ENCODE peak calls at places on chromosome 16, in eight cellular contexts. S, B, R, W, Y, M, X and C are unnamed samples.

GRCh38 chr16:12195296-12195695 is 218.8 kb downstream of the SNX29 start:
- DNase-seq in S (no peak), B (no peak), R (no peak), W (no peak), Y (no peak), M (no peak), X (no peak), C (no peak)

GRCh38 chr16:30567160-30567990 is 4.1 kb downstream of the ZNF688 start:
- DNase-seq in S (no peak), B (no peak), R (no peak), W (no peak), Y (no peak), M (no peak), X (no peak), C (no peak)

GRCh38 chr16:2776500-2777139 is 460 bp downstream of the ELOB start:
- DNase-seq in S (no peak), B (peak; percentile 36), R (no peak), W (peak; percentile 61), Y (no peak), M (peak; percentile 52), X (no peak), C (no peak)

GRCh38 chr16:57906385-57907316 is 64.3 kb downstream of the CNGB1 start:
- DNase-seq in S (no peak), B (no peak), R (no peak), W (no peak), Y (peak; percentile 23), M (no peak), X (no peak), C (no peak)

GRCh38 chr16:79628501-79628975 is 28.0 kb upstream of the MAF start:
- DNase-seq in S (no peak), B (peak; percentile 92), R (peak; percentile 93), W (no peak), Y (no peak), M (no peak), X (no peak), C (peak; percentile 85)

GRCh38 chr16:27317738-27318398 is 4.1 kb downstream of the IL4R start:
- DNase-seq in S (no peak), B (no peak), R (no peak), W (no peak), Y (no peak), M (no peak), X (no peak), C (no peak)

GRCh38 chr16:68892214-68892613 is 48.9 kb downstream of the TANGO6 start:
- DNase-seq in S (no peak), B (no peak), R (no peak), W (no peak), Y (no peak), M (no peak), X (no peak), C (no peak)

GRCh38 chr16:57873218-57873617 is 70.9 kb upstream of the KIFC3 start:
- DNase-seq in S (no peak), B (no peak), R (no peak), W (no peak), Y (no peak), M (no peak), X (no peak), C (no peak)

GRCh38 chr16:58462997-58463891 is 36.7 kb upstream of the NDRG4 start:
- DNase-seq in S (no peak), B (no peak), R (no peak), W (peak; percentile 56), Y (no peak), M (no peak), X (peak; percentile 59), C (no peak)

GRCh38 chr16:67673712-67674580 is 7.3 kb downstream of the C16orf86 start:
- DNase-seq in S (peak; percentile 83), B (no peak), R (no peak), W (no peak), Y (no peak), M (peak; percentile 63), X (peak; percentile 84), C (no peak)

GRCh38 chr16:84907575-84907974 is 87.8 kb downstream of the CRISPLD2 start:
- DNase-seq in S (peak; percentile 84), B (no peak), R (peak; percentile 49), W (no peak), Y (peak; percentile 61), M (peak; percentile 27), X (no peak), C (no peak)

GRCh38 chr16:14062261-14062660 is 8.9 kb upstream of the MRTFB start:
- DNase-seq in S (no peak), B (no peak), R (no peak), W (no peak), Y (no peak), M (no peak), X (no peak), C (peak; percentile 53)

GRCh38 chr16:48611329-48612137 is 1.6 kb upstream of the N4BP1 start:
- DNase-seq in S (peak; percentile 56), B (peak; percentile 50), R (no peak), W (no peak), Y (no peak), M (peak; percentile 91), X (peak; percentile 24), C (peak; percentile 64)

GRCh38 chr16:29107299-29107698 is 122.4 kb downstream of the LAT start:
- DNase-seq in S (no peak), B (no peak), R (no peak), W (no peak), Y (no peak), M (no peak), X (no peak), C (no peak)

GRCh38 chr16:84925092-84925772 is 86.1 kb downstream of the ZDHHC7 start:
- DNase-seq in S (no peak), B (no peak), R (no peak), W (peak; percentile 51), Y (peak; percentile 15), M (no peak), X (peak; percentile 56), C (no peak)

GRCh38 chr16:81266680-81267095 is 28.2 kb downstream of the BCO1 start:
- DNase-seq in S (no peak), B (peak; percentile 11), R (no peak), W (no peak), Y (no peak), M (no peak), X (no peak), C (no peak)

GRCh38 chr16:81650982-81651562 is 128.0 kb upstream of the PLCG2 start:
- DNase-seq in S (peak; percentile 83), B (no peak), R (no peak), W (no peak), Y (no peak), M (no peak), X (peak; percentile 87), C (no peak)

GRCh38 chr16:19213885-19214284 is 45.8 kb downstream of the SYT17 start:
- DNase-seq in S (no peak), B (no peak), R (no peak), W (no peak), Y (no peak), M (no peak), X (no peak), C (no peak)

GRCh38 chr16:1181715-1182671 is 29.1 kb downstream of the CACNA1H start:
- DNase-seq in S (peak; percentile 65), B (no peak), R (peak; percentile 34), W (no peak), Y (peak; percentile 31), M (no peak), X (peak; percentile 67), C (peak; percentile 96)

GRCh38 chr16:397135-397661 is at the start of gene NME4:
- DNase-seq in S (no peak), B (peak; percentile 37), R (no peak), W (no peak), Y (no peak), M (peak; percentile 62), X (no peak), C (peak; percentile 85)

GRCh38 chr16:8864480-8864879 is 4.3 kb downstream of the CARHSP1 start:
- DNase-seq in S (no peak), B (no peak), R (no peak), W (no peak), Y (no peak), M (no peak), X (no peak), C (no peak)

GRCh38 chr16:4805231-4805630 is 2.8 kb upstream of the ROGDI start:
- DNase-seq in S (no peak), B (no peak), R (no peak), W (no peak), Y (no peak), M (no peak), X (peak; percentile 49), C (no peak)
- TF ChIP-seq CTCF in S (no peak), B (no peak), R (no peak), W (no peak), Y (no peak), M (no peak), X (peak; percentile 49), C (no peak)

GRCh38 chr16:21614896-21615295 is 15.5 kb downstream of the METTL9 start:
- DNase-seq in S (no peak), B (no peak), R (no peak), W (no peak), Y (no peak), M (no peak), X (no peak), C (no peak)
- TF ChIP-seq CTCF in S (no peak), B (no peak), R (no peak), W (no peak), Y (no peak), M (no peak), X (no peak), C (no peak)

GRCh38 chr16:88972349-88972748 is 4.7 kb downstream of the CBFA2T3 start:
- DNase-seq in S (no peak), B (no peak), R (no peak), W (no peak), Y (no peak), M (no peak), X (no peak), C (no peak)

GRCh38 chr16:88971371-88972097 is 5.5 kb downstream of the CBFA2T3 start:
- DNase-seq in S (no peak), B (no peak), R (no peak), W (no peak), Y (no peak), M (no peak), X (no peak), C (no peak)

GRCh38 chr16:88973415-88974050 is 3.5 kb downstream of the CBFA2T3 start:
- DNase-seq in S (no peak), B (no peak), R (no peak), W (no peak), Y (no peak), M (no peak), X (no peak), C (no peak)

GRCh38 chr16:88974080-88974479 is 2.9 kb downstream of the CBFA2T3 start:
- DNase-seq in S (no peak), B (no peak), R (no peak), W (no peak), Y (no peak), M (no peak), X (no peak), C (no peak)

DNA sequence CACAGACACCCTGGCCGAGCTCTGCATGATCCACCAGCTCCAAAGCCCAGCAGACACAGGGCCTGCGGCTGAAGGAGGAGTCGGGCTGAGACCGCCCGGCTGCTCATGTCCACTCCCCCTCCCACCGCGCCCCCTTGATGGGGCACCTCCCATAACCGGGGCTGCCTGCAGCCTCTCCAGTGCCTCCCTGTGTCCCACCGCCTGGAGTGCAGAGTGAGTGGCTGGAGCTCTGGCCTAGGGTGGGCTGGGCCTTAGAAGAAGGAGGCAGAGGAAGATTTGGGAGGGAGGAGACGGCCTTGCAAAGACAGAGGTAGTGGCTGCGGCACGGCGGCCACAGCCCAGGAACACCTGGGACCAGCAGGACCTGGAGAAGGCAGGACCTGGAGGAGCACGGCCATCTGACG is 4.0 kb downstream of the CBFA2T3 start:
- DNase-seq in S (no peak), B (no peak), R (no peak), W (no peak), Y (no peak), M (no peak), X (no peak), C (no peak)
- TF ChIP-seq CTCF in S (no peak), B (no peak), R (no peak), W (no peak), Y (no peak), M (no peak), X (no peak), C (no peak)

GRCh38 chr16:55048745-55049144 is 118.1 kb downstream of the IRX5 start:
- DNase-seq in S (peak; percentile 26), B (no peak), R (no peak), W (no peak), Y (no peak), M (no peak), X (no peak), C (no peak)
- TF ChIP-seq CTCF in S (no peak), B (no peak), R (peak; percentile 7), W (no peak), Y (no peak), M (no peak), X (no peak), C (no peak)